ENCODE peak calls at places on chromosomes 16 and 17, in five cellular contexts. S is heart right ventricle; L is body of pancreas; M is CD8-positive, alpha-beta memory T cell; R is CD4-positive, CD25-positive, alpha-beta regulatory T cell. Y is an unnamed sample.

GRCh38 chr17:78759203-78759968 is 22.7 kb downstream of the CYTH1 start:
- DNase-seq in L (peak; percentile 85), M (peak; percentile 85), R (peak; percentile 91), S (peak; percentile 70), Y (peak; percentile 53)

GRCh38 chr17:35765086-35765710 is 4.5 kb downstream of the C17orf50 start:
- DNase-seq in L (no peak), R (no peak), M (no peak), S (no peak), Y (peak; percentile 65)

GRCh38 chr17:14270508-14270907 is 30.4 kb upstream of the HS3ST3B1 start:
- DNase-seq in L (no peak), R (no peak), M (no peak), S (no peak), Y (no peak)

GRCh38 chr17:59963738-59964454 is 644 bp downstream of the RNFT1 start:
- DNase-seq in L (peak; percentile 55), M (no peak), S (peak; percentile 29), R (no peak), Y (peak; percentile 69)

GRCh38 chr16:22177968-22178934 is 15.9 kb downstream of the SDR42E2 start:
- DNase-seq in R (no peak), L (no peak), M (no peak), S (no peak), Y (no peak)

GRCh38 chr16:61879-62281 is 8.3 kb downstream of the SNRNP25 start:
- DNase-seq in R (no peak), L (no peak), M (no peak), S (no peak), Y (no peak)

GRCh38 chr16:3152273-3153076 is 17.6 kb downstream of the ZNF213 start:
- DNase-seq in R (peak; percentile 65), L (peak; percentile 93), M (peak; percentile 66), S (peak; percentile 83), Y (peak; percentile 94)

GRCh38 chr17:34721326-34721725 is 141.9 kb downstream of the TMEM132E start:
- DNase-seq in S (no peak), R (no peak), M (no peak), L (peak; percentile 40), Y (peak; percentile 20)

GRCh38 chr17:38533706-38534497 is 71.8 kb downstream of the SRCIN1 start:
- DNase-seq in M (no peak), S (no peak), R (no peak), L (no peak), Y (no peak)

GRCh38 chr16:30004811-30005242 is 6.0 kb downstream of the DOC2A start:
- DNase-seq in R (no peak), L (no peak), S (no peak), M (no peak), Y (no peak)

GRCh38 chr16:23587726-23588125 is 8.4 kb downstream of the NDUFAB1 start:
- DNase-seq in M (no peak), S (peak; percentile 30), L (no peak), R (no peak), Y (no peak)

GRCh38 chr16:4593069-4593468 is 21.6 kb downstream of the UBALD1 start:
- DNase-seq in M (no peak), L (no peak), R (no peak), S (no peak), Y (no peak)

GRCh38 chr17:45018514-45019176 is 32.8 kb downstream of the DCAKD start:
- DNase-seq in S (peak; percentile 41), R (no peak), L (peak; percentile 25), M (no peak), Y (no peak)

GRCh38 chr16:11360581-11360980 is 15.3 kb downstream of the RMI2 start:
- DNase-seq in L (no peak), R (no peak), M (no peak), S (no peak), Y (no peak)

GRCh38 chr16:69796285-69797118 is 34.4 kb downstream of the WWP2 start:
- DNase-seq in M (peak; percentile 7), S (no peak), R (peak; percentile 36), L (peak; percentile 51), Y (peak; percentile 41)

DNA sequence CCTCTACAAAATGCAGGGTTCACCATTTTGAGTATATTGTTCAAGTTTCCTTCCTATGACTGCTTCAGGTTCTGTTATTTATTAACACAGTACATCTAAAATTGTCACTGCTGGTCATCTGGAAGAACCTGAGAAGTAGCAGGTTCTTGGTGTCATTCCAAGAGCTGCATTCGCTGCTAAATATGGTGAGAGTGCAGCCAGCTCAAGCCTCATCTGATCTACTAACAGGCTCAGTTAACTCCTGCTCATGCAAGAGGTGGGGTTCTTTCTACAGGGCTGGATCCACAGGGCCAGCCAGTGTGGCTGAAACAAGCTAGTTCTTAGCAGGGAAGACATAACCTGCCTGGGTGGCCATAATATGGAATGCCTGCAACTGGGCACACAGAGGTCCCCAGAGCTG is 1946.1 kb downstream of the TP53TG3F start:
- DNase-seq in M (no peak), L (no peak), R (no peak), S (no peak), Y (no peak)
- H3K9me3 ChIP-seq in M (peaks cover 4% of the 10 kb centered on the region), L (no peaks in the 10 kb centered on the region), R (peaks cover 21% of the 10 kb centered on the region), S (no peaks in the 10 kb centered on the region), Y (no peaks in the 10 kb centered on the region)

DNA sequence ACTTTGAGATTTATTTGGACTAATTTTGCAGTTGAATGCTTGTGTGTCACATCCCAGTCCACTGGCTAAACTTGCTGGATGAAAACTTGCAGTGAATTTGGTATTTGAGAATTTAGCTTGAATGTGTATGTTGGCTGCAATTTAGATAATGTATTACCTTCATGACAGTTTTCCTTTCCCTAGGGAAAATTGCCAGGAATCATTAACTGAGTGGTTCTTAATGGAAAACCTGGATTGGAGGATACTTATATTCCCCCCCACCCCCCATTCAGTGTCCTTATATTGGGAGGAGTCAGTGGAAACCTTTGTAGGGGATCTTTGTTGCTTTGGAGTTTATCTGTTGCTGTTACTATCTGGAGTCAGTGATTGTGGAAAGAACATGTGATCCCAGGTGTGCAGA is 67.6 kb downstream of the KPNA2 start:
- DNase-seq in L (no peak), M (no peak), R (no peak), S (no peak), Y (no peak)
- H3K4me3 ChIP-seq in L (no peak overlapping the region), M (no peak overlapping the region), R (peak overlapping the region; percentile 71), S (peak overlapping the region; percentile 82), Y (no peak overlapping the region)

GRCh38 chr17:64128787-64129514 is 993 bp downstream of the ERN1 start:
- DNase-seq in L (peak; percentile 67), S (no peak), M (no peak), R (no peak), Y (peak; percentile 48)

GRCh38 chr17:64129765-64130558 is at the start of gene ERN1:
- DNase-seq in S (peak; percentile 96), R (peak; percentile 91), L (peak; percentile 96), M (peak; percentile 91), Y (peak; percentile 95)

GRCh38 chr17:64129515-64129764 is 504 bp downstream of the ERN1 start:
- DNase-seq in R (no peak), M (no peak), S (no peak), L (no peak), Y (no peak)

GRCh38 chr17:64131606-64132270 is 1.8 kb upstream of the ERN1 start:
- DNase-seq in S (no peak), L (no peak), M (no peak), R (no peak), Y (no peak)

DNA sequence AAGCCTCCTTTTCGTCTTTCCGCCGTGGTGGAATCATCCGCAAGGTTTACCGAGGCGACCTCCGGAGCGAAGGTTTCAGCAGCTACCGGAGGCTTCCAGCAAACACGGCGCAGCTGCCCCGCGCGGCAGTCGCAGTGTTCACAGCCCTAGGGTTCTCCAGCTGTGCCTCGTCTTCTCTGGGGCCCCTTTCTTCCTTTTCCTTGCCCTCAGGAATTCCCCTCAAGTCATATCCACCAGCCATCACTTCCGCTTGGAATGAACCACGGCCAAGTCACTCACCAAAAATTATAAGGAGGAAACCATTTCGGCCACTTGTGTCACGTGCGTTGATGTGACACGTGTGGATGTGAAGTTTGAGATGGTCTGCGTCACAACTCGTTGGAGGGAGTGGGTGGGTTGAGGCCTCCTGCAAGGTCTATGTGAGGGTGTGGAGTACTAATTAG is 636 bp upstream of the ERN1 start:
- DNase-seq in R (peak; percentile 63), M (no peak), L (peak; percentile 43), S (no peak), Y (peak; percentile 28)
- H3K4me1 ChIP-seq in R (peaks cover 40% of the 10 kb centered on the region), M (peaks cover 32% of the 10 kb centered on the region), L (peaks cover 32% of the 10 kb centered on the region), S (peaks cover 32% of the 10 kb centered on the region), Y (peaks cover 11% of the 10 kb centered on the region)

GRCh38 chr16:34801875-34802274 is 1342.5 kb downstream of the TP53TG3F start:
- DNase-seq in M (no peak), L (no peak), R (no peak), S (peak; percentile 5), Y (no peak)
- H3K9me3 ChIP-seq in M (no peaks in the 10 kb centered on the region), L (no peaks in the 10 kb centered on the region), R (peaks cover 10% of the 10 kb centered on the region), S (no peaks in the 10 kb centered on the region), Y (no peaks in the 10 kb centered on the region)

DNA sequence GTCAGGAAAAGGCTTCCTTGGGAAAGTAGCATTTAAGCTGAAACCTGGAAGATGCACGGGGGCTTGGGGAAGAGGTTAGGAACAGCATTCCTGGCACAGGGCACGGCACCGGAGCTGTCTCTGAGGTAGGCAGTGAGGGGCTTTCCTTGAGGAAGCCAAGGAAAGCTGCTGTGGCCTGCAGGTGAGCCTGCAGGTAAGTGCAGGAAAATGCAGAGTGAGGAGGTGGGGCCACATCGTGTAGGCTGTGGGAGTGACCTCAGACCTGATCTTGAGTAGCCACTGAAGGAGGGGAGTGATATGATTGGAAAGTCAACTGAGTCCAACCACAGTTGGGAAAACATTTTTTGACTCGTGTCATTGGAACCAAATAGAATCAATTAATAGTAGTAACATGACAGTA is 79.5 kb downstream of the CDK5R1 start:
- DNase-seq in S (no peak), R (no peak), L (no peak), M (no peak), Y (no peak)
- H3K4me3 ChIP-seq in S (no peak overlapping the region), R (no peak overlapping the region), L (no peak overlapping the region), M (no peak overlapping the region), Y (no peak overlapping the region)

DNA sequence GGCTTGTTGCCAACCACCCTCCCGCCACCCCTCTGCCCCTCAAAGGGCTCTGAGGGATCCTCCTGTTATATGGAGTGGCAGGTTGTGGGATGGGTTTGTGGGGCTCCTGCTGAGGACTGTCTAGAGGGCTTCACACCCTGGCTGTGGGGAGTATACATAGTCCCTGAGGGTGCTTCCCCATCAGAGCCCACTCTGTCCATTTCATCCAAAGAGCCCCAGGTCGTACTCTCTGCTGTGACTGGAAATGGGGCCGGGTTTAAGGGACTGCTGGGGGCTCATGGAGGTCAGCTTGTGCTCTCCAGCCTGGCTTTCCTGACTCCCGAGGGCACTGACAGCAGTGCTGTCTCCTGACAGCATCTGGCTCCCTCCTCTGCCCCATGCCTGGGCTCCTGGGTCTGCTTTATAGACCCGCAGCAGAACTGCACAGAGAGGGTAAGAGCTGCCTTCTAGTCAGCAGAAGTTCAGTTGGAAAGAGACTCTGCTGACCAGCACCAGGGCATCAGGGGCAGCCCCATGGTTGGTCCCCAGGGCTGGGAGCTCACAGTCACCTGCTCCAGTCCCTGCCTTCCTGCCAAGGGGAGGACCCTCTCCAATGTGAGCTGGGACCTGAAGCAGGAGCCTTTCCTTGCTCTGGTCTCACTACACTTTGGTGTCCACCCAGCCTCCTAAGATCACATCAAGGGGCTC is 17.8 kb upstream of the TNS4 start:
- DNase-seq in R (no peak), L (no peak), M (no peak), S (no peak), Y (no peak)
- H3K4me1 ChIP-seq in R (peaks cover 44% of the 10 kb centered on the region), L (no peaks in the 10 kb centered on the region), M (peaks cover 56% of the 10 kb centered on the region), S (peaks cover 11% of the 10 kb centered on the region), Y (peaks cover 5% of the 10 kb centered on the region)

DNA sequence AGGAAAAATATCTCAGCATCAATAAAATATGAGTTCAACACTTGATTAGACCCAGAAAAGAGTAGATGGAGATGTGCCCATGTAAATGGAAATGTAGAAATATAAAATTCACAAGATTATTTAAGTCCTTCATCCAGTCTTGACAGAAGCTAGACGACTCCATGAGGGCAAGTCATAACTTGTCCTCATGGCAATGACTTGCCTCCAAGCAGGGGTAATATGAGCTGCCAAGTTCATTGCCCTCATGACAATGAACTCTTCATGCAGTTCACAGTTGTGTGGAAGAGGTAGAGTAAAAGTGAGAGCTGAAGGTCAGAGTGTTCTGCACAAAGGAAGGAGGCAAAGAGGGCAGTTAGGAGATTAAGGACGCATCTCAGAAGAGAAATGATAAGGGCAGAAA is 22.3 kb downstream of the CDH11 start:
- DNase-seq in S (no peak), L (no peak), R (no peak), M (no peak), Y (no peak)
- H3K9me3 ChIP-seq in S (no peaks in the 10 kb centered on the region), L (no peaks in the 10 kb centered on the region), R (no peaks in the 10 kb centered on the region), M (peaks cover 4% of the 10 kb centered on the region), Y (no peaks in the 10 kb centered on the region)

Y was measured in testis.